ENCODE peak calls at places on chromosomes 13 and 19, in seven cellular contexts. X is adrenal gland; W is CD8-positive, alpha-beta T cell; P is tibial nerve; C is IMR-90; S is A549; M is left ventricle myocardium inferior. A is an unnamed sample. For H3K4me1, the result is how much of the 10 kb centered on the place peaks cover.

GRCh38 chr13:112980441-112980840 is 11.4 kb downstream of the MCF2L start:
- DNase-seq in C (no peak), P (no peak), X (no peak), W (no peak), S (no peak), M (no peak), A (no peak)

GRCh38 chr19:13884726-13885591 is 8.0 kb downstream of the NANOS3 start:
- DNase-seq in C (no peak), M (no peak), P (peak), S (no peak), W (no peak), X (no peak), A (no peak)

GRCh38 chr19:6067975-6068374 is 42.3 kb downstream of the RFX2 start:
- DNase-seq in M (no peak), P (no peak), S (no peak), X (no peak), C (no peak), W (no peak), A (no peak)

GRCh38 chr19:14114854-14115253 is 2.7 kb downstream of the PRKACA start:
- DNase-seq in C (no peak), X (peak), S (peak), M (peak), W (peak), P (no peak), A (peak)

GRCh38 chr19:342801-343421 is 1.7 kb downstream of the MIER2 start:
- DNase-seq in X (peak), M (peak), C (peak), P (peak), S (no peak), W (no peak), A (peak)

GRCh38 chr13:76887070-76887563 is 912 bp upstream of the KCTD12 start:
- DNase-seq in M (peak), C (no peak), S (no peak), P (no peak), W (no peak), X (peak), A (peak)

GRCh38 chr13:44128522-44128921 is 245.1 kb upstream of the SERP2 start:
- DNase-seq in W (no peak), S (no peak), P (no peak), C (peak), X (peak), M (peak), A (peak)

GRCh38 chr13:49356224-49356623 is 87.6 kb downstream of the CAB39L start:
- DNase-seq in P (no peak), S (no peak), M (no peak), W (no peak), C (peak), X (peak), A (no peak)

GRCh38 chr13:42007844-42008243 is 40.6 kb upstream of the DGKH start:
- DNase-seq in S (no peak), M (no peak), C (peak), P (no peak), X (no peak), W (no peak), A (no peak)

GRCh38 chr13:42014119-42014518 is 34.3 kb upstream of the DGKH start:
- DNase-seq in C (no peak), X (no peak), M (no peak), W (no peak), P (no peak), S (no peak), A (no peak)

GRCh38 chr13:42011601-42012401 is 36.6 kb upstream of the DGKH start:
- DNase-seq in M (no peak), W (no peak), P (no peak), X (no peak), C (no peak), S (no peak), A (no peak)

DNA sequence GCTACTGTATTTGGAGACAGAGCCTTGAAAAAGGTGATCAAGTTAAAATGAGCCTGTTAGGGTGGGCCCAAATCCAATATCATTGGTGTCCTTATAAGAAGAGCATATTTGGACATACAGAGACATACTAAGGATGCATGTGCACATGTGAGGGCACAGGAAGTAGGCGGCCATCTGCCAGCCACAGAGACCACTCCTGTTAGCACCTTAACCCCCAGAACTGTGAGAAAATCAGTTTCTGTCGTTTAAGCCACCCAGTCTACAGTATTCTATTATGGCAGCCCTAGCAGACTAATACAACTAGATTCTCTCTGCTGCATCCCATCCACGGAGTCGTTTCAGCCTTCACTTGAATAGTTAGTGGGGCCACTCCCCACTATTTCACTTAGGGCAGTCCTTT is 39.4 kb upstream of the DGKH start:
- DNase-seq in P (no peak), C (no peak), X (no peak), M (no peak), W (no peak), S (no peak), A (no peak)
- H3K27ac ChIP-seq in P (no peak), C (no peak), X (no peak), M (no peak), W (no peak), S (no peak), A (no peak)

DNA sequence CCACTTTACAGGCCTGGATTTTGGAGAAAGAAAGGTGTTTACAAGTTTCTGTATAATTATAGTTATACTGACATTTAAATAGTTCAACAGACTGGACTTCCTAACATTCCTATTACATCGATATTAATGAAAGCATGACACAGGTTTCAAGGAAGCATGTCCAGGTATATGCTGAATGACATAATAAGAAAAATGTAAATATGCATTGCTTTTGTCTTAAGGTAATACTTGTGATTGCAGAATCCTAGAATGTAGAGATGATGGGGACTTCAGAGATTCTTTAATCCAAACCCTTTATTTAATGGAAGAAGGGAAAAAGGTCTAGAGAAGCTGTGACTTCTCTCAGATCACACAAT is 5.0 kb downstream of the STARD13 start:
- DNase-seq in P (no peak), M (no peak), S (no peak), C (no peak), W (no peak), X (no peak), A (no peak)
- H3K4me1 ChIP-seq in P (under half), M (half or more), S (half or more), C (under half), W (under half), X (under half), A (under half)

DNA sequence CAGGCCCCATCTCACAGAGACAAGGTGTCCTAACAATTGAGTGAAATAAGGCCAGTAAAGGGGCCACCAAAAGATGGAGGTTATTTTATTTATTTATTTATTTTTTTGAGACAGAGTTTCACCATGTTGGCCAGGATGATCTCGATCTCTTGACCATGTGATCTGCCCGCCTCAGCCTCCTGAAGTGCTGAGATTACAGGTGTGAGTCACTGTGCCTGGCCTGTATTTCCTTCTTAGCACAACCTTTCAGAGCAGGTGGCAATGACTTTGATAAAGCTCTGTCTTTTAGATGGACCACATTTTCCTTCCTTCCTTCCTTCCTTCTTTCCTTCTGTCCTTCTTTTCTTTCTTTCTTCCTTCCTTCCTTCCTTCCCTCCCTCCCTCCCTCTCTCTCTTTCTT is 11.0 kb upstream of the DOCK6 start:
- DNase-seq in M (no peak), P (no peak), X (no peak), C (no peak), S (no peak), W (no peak), A (no peak)
- TF ChIP-seq CTCF in M (no peak), P (no peak), X (no peak), C (no peak), S (no peak), W (no peak), A (no peak)

GRCh38 chr13:80239116-80239515 is 101.8 kb downstream of the SPRY2 start:
- DNase-seq in X (no peak), C (no peak), P (no peak), S (no peak), M (no peak), W (no peak), A (no peak)

GRCh38 chr13:80235559-80236296 is 105.2 kb downstream of the SPRY2 start:
- DNase-seq in C (no peak), M (no peak), X (no peak), S (peak), W (no peak), P (no peak), A (peak)

GRCh38 chr13:80237646-80238045 is 103.3 kb downstream of the SPRY2 start:
- DNase-seq in M (no peak), P (no peak), C (peak), W (no peak), X (no peak), S (no peak), A (no peak)

GRCh38 chr13:80242728-80243427 is 98.0 kb downstream of the SPRY2 start:
- DNase-seq in C (no peak), W (no peak), M (no peak), S (no peak), X (no peak), P (no peak), A (no peak)

GRCh38 chr13:80239571-80240255 is 101.2 kb downstream of the SPRY2 start:
- DNase-seq in C (peak), X (no peak), W (no peak), M (no peak), P (no peak), S (no peak), A (no peak)
- H3K27ac ChIP-seq in C (no peak), X (no peak), W (no peak), M (no peak), P (no peak), S (no peak), A (no peak)

A was measured in heart right ventricle.